ENCODE peak calls at places on chromosome 12, in nine cellular contexts. One of them, this sample, is unnamed.

GRCh38 chr12:132622437-132623071 is 4.0 kb downstream of the P2RX2 start:
- DNase-seq in ovary: peak
- DNase-seq in mesendoderm: peak
- DNase-seq in gastrocnemius medialis: no peak
- DNase-seq in RWPE1: peak
- DNase-seq in AG04450: peak
- DNase-seq in thoracic aorta: peak
- DNase-seq in dorsolateral prefrontal cortex: peak
- DNase-seq in esophagus squamous epithelium: no peak
- DNase-seq in this sample: peak

GRCh38 chr12:20445693-20446092 is 77.4 kb downstream of the PDE3A start:
- DNase-seq in ovary: no peak
- DNase-seq in mesendoderm: no peak
- DNase-seq in gastrocnemius medialis: peak
- DNase-seq in RWPE1: no peak
- DNase-seq in AG04450: no peak
- DNase-seq in thoracic aorta: no peak
- DNase-seq in dorsolateral prefrontal cortex: no peak
- DNase-seq in esophagus squamous epithelium: no peak
- DNase-seq in this sample: no peak

GRCh38 chr12:54017027-54017788 is 8.4 kb downstream of the HOXC8 start:
- DNase-seq in ovary: no peak
- DNase-seq in mesendoderm: no peak
- DNase-seq in gastrocnemius medialis: peak
- DNase-seq in RWPE1: peak
- DNase-seq in AG04450: no peak
- DNase-seq in thoracic aorta: no peak
- DNase-seq in dorsolateral prefrontal cortex: no peak
- DNase-seq in esophagus squamous epithelium: no peak
- DNase-seq in this sample: peak

GRCh38 chr12:32483499-32483898 is 84.1 kb downstream of the FGD4 start:
- DNase-seq in ovary: no peak
- DNase-seq in mesendoderm: no peak
- DNase-seq in gastrocnemius medialis: peak
- DNase-seq in RWPE1: no peak
- DNase-seq in AG04450: no peak
- DNase-seq in thoracic aorta: no peak
- DNase-seq in dorsolateral prefrontal cortex: no peak
- DNase-seq in esophagus squamous epithelium: no peak
- DNase-seq in this sample: no peak

GRCh38 chr12:116194935-116195431 is 82.5 kb downstream of the MED13L start:
- DNase-seq in ovary: no peak
- DNase-seq in mesendoderm: peak
- DNase-seq in gastrocnemius medialis: no peak
- DNase-seq in RWPE1: no peak
- DNase-seq in AG04450: no peak
- DNase-seq in thoracic aorta: no peak
- DNase-seq in dorsolateral prefrontal cortex: no peak
- DNase-seq in esophagus squamous epithelium: no peak
- DNase-seq in this sample: no peak

GRCh38 chr12:41184864-41185263 is 3.3 kb upstream of the PDZRN4 start:
- DNase-seq in ovary: peak
- DNase-seq in mesendoderm: no peak
- DNase-seq in gastrocnemius medialis: no peak
- DNase-seq in RWPE1: no peak
- DNase-seq in AG04450: no peak
- DNase-seq in thoracic aorta: no peak
- DNase-seq in dorsolateral prefrontal cortex: no peak
- DNase-seq in esophagus squamous epithelium: no peak
- DNase-seq in this sample: no peak

GRCh38 chr12:7060353-7060954 is at the start of gene C1S:
- DNase-seq in ovary: peak
- DNase-seq in mesendoderm: peak
- DNase-seq in gastrocnemius medialis: peak
- DNase-seq in RWPE1: peak
- DNase-seq in AG04450: peak
- DNase-seq in thoracic aorta: peak
- DNase-seq in dorsolateral prefrontal cortex: peak
- DNase-seq in esophagus squamous epithelium: no peak
- DNase-seq in this sample: peak

GRCh38 chr12:85641796-85642195 is 194.4 kb downstream of the RASSF9 start:
- DNase-seq in ovary: no peak
- DNase-seq in mesendoderm: no peak
- DNase-seq in gastrocnemius medialis: no peak
- DNase-seq in RWPE1: no peak
- DNase-seq in AG04450: no peak
- DNase-seq in thoracic aorta: no peak
- DNase-seq in dorsolateral prefrontal cortex: no peak
- DNase-seq in esophagus squamous epithelium: no peak
- DNase-seq in this sample: no peak

GRCh38 chr12:57738661-57739237 is at the start of gene AGAP2:
- DNase-seq in ovary: no peak
- DNase-seq in mesendoderm: peak
- DNase-seq in gastrocnemius medialis: no peak
- DNase-seq in RWPE1: no peak
- DNase-seq in AG04450: no peak
- DNase-seq in thoracic aorta: no peak
- DNase-seq in dorsolateral prefrontal cortex: peak
- DNase-seq in esophagus squamous epithelium: no peak
- DNase-seq in this sample: no peak

GRCh38 chr12:102120886-102121285 is 903 bp downstream of the PARPBP start:
- DNase-seq in ovary: no peak
- DNase-seq in mesendoderm: peak
- DNase-seq in gastrocnemius medialis: no peak
- DNase-seq in RWPE1: peak
- DNase-seq in AG04450: no peak
- DNase-seq in thoracic aorta: no peak
- DNase-seq in dorsolateral prefrontal cortex: no peak
- DNase-seq in esophagus squamous epithelium: no peak
- DNase-seq in this sample: no peak

GRCh38 chr12:17971850-17972249 is 118.1 kb downstream of the RERGL start:
- DNase-seq in ovary: no peak
- DNase-seq in mesendoderm: no peak
- DNase-seq in gastrocnemius medialis: no peak
- DNase-seq in RWPE1: no peak
- DNase-seq in AG04450: no peak
- DNase-seq in thoracic aorta: no peak
- DNase-seq in dorsolateral prefrontal cortex: no peak
- DNase-seq in esophagus squamous epithelium: no peak
- DNase-seq in this sample: no peak

GRCh38 chr12:51784688-51785087 is 63.8 kb downstream of the FIGNL2 start:
- DNase-seq in ovary: no peak
- DNase-seq in mesendoderm: no peak
- DNase-seq in gastrocnemius medialis: no peak
- DNase-seq in RWPE1: no peak
- DNase-seq in AG04450: no peak
- DNase-seq in thoracic aorta: no peak
- DNase-seq in dorsolateral prefrontal cortex: no peak
- DNase-seq in esophagus squamous epithelium: no peak
- DNase-seq in this sample: no peak

GRCh38 chr12:29376118-29376517 is 4.9 kb downstream of the ERGIC2 start:
- DNase-seq in ovary: no peak
- DNase-seq in mesendoderm: no peak
- DNase-seq in gastrocnemius medialis: no peak
- DNase-seq in RWPE1: no peak
- DNase-seq in AG04450: no peak
- DNase-seq in thoracic aorta: no peak
- DNase-seq in dorsolateral prefrontal cortex: no peak
- DNase-seq in esophagus squamous epithelium: no peak
- DNase-seq in this sample: no peak

GRCh38 chr12:106126441-106127288 is 12.1 kb downstream of the NUAK1 start:
- DNase-seq in ovary: peak
- DNase-seq in mesendoderm: no peak
- DNase-seq in gastrocnemius medialis: peak
- DNase-seq in RWPE1: no peak
- DNase-seq in AG04450: no peak
- DNase-seq in thoracic aorta: no peak
- DNase-seq in dorsolateral prefrontal cortex: no peak
- DNase-seq in esophagus squamous epithelium: no peak
- DNase-seq in this sample: no peak

GRCh38 chr12:126362490-126362889 is 1297.3 kb downstream of the AACS start:
- DNase-seq in ovary: no peak
- DNase-seq in mesendoderm: no peak
- DNase-seq in gastrocnemius medialis: no peak
- DNase-seq in RWPE1: no peak
- DNase-seq in AG04450: no peak
- DNase-seq in thoracic aorta: no peak
- DNase-seq in dorsolateral prefrontal cortex: no peak
- DNase-seq in esophagus squamous epithelium: no peak
- DNase-seq in this sample: no peak

DNA sequence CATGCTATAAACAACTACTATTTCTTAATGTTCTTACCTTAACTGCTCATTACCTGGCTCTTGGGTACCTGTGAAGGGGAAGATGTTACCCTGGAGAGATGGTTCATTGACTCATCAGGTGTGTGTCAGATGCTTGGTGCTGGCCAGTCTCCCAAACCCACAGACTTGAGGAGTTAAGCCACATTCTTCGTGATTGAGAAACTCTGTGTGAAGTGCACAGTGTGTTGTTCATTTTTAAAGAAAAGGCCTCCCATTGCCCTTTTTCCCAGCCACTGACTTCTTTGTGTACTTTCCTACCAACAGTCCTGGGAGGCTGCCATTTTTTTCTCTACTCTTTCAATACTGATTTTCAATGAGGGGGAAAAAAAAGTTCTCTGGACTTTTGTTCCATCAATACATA is 3.2 kb downstream of the MGST1 start:
- DNase-seq in ovary: no peak
- DNase-seq in mesendoderm: peak
- DNase-seq in gastrocnemius medialis: peak
- DNase-seq in RWPE1: peak
- DNase-seq in AG04450: peak
- DNase-seq in thoracic aorta: no peak
- DNase-seq in dorsolateral prefrontal cortex: no peak
- DNase-seq in esophagus squamous epithelium: no peak
- DNase-seq in this sample: no peak
- H3K27ac ChIP-seq in ovary: no peak
- H3K27ac ChIP-seq in mesendoderm: no peak
- H3K27ac ChIP-seq in gastrocnemius medialis: peak
- H3K27ac ChIP-seq in RWPE1: no peak
- H3K27ac ChIP-seq in AG04450: peak
- H3K27ac ChIP-seq in thoracic aorta: no peak
- H3K27ac ChIP-seq in dorsolateral prefrontal cortex: no peak
- H3K27ac ChIP-seq in esophagus squamous epithelium: peak
- H3K27ac ChIP-seq in this sample: no peak

DNA sequence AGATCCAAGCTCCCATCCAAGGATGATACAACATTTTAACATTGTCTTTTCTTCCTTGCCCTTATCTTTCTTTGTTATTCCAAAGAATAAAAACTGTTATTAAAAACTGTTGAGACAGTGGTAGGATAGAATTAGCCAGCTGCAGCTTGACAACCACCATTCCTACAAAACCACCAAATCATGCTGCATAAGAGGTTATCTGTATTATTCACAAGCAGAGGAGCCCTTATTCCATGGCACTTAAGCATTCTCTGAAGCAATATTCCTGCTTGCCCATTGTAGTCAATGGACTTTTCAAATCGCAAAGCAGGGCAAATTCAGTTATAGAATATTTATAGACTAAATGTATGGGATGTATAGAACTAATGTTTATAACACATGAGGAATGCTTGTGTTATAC is 3.4 kb downstream of the ABCD2 start:
- DNase-seq in ovary: no peak
- DNase-seq in mesendoderm: no peak
- DNase-seq in gastrocnemius medialis: no peak
- DNase-seq in RWPE1: no peak
- DNase-seq in AG04450: no peak
- DNase-seq in thoracic aorta: no peak
- DNase-seq in dorsolateral prefrontal cortex: no peak
- DNase-seq in esophagus squamous epithelium: no peak
- DNase-seq in this sample: no peak
- H3K27ac ChIP-seq in ovary: no peak
- H3K27ac ChIP-seq in mesendoderm: no peak
- H3K27ac ChIP-seq in gastrocnemius medialis: no peak
- H3K27ac ChIP-seq in RWPE1: no peak
- H3K27ac ChIP-seq in AG04450: no peak
- H3K27ac ChIP-seq in thoracic aorta: no peak
- H3K27ac ChIP-seq in dorsolateral prefrontal cortex: no peak
- H3K27ac ChIP-seq in esophagus squamous epithelium: no peak
- H3K27ac ChIP-seq in this sample: no peak

DNA sequence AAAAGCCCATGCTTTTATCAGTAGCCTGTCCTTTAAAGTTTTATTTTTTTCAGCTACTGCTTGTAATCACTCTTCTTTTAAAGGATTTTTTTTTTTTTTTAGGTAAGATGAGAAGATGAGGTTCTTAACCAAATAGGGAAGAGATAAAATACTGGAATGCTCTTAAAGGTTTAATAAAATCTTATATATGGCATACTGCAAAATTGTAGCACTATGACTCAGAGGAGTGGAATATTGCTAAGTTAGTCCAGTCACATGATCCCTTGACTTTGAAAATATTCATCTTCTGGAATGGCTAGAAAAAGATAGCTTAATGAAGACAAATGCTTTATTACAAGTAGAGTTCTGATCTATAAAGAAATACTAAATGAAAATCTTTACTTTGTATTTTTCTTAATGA is 116.6 kb downstream of the NAV3 start:
- DNase-seq in ovary: no peak
- DNase-seq in mesendoderm: no peak
- DNase-seq in gastrocnemius medialis: no peak
- DNase-seq in RWPE1: peak
- DNase-seq in AG04450: no peak
- DNase-seq in thoracic aorta: no peak
- DNase-seq in dorsolateral prefrontal cortex: no peak
- DNase-seq in esophagus squamous epithelium: no peak
- DNase-seq in this sample: no peak
- H3K27ac ChIP-seq in ovary: no peak
- H3K27ac ChIP-seq in mesendoderm: no peak
- H3K27ac ChIP-seq in gastrocnemius medialis: no peak
- H3K27ac ChIP-seq in RWPE1: no peak
- H3K27ac ChIP-seq in AG04450: no peak
- H3K27ac ChIP-seq in thoracic aorta: no peak
- H3K27ac ChIP-seq in dorsolateral prefrontal cortex: no peak
- H3K27ac ChIP-seq in esophagus squamous epithelium: no peak
- H3K27ac ChIP-seq in this sample: no peak

GRCh38 chr12:2097617-2098016 is 44.8 kb downstream of the CACNA1C start:
- DNase-seq in ovary: no peak
- DNase-seq in mesendoderm: no peak
- DNase-seq in gastrocnemius medialis: no peak
- DNase-seq in RWPE1: no peak
- DNase-seq in AG04450: no peak
- DNase-seq in thoracic aorta: no peak
- DNase-seq in dorsolateral prefrontal cortex: no peak
- DNase-seq in esophagus squamous epithelium: no peak
- DNase-seq in this sample: no peak

GRCh38 chr12:2095878-2096277 is 43.1 kb downstream of the CACNA1C start:
- DNase-seq in ovary: no peak
- DNase-seq in mesendoderm: no peak
- DNase-seq in gastrocnemius medialis: no peak
- DNase-seq in RWPE1: no peak
- DNase-seq in AG04450: no peak
- DNase-seq in thoracic aorta: no peak
- DNase-seq in dorsolateral prefrontal cortex: no peak
- DNase-seq in esophagus squamous epithelium: no peak
- DNase-seq in this sample: no peak

GRCh38 chr12:2094597-2094996 is 41.8 kb downstream of the CACNA1C start:
- DNase-seq in ovary: no peak
- DNase-seq in mesendoderm: no peak
- DNase-seq in gastrocnemius medialis: no peak
- DNase-seq in RWPE1: no peak
- DNase-seq in AG04450: no peak
- DNase-seq in thoracic aorta: no peak
- DNase-seq in dorsolateral prefrontal cortex: no peak
- DNase-seq in esophagus squamous epithelium: no peak
- DNase-seq in this sample: no peak

GRCh38 chr12:2092890-2093289 is 40.1 kb downstream of the CACNA1C start:
- DNase-seq in ovary: no peak
- DNase-seq in mesendoderm: peak
- DNase-seq in gastrocnemius medialis: no peak
- DNase-seq in RWPE1: no peak
- DNase-seq in AG04450: no peak
- DNase-seq in thoracic aorta: peak
- DNase-seq in dorsolateral prefrontal cortex: no peak
- DNase-seq in esophagus squamous epithelium: no peak
- DNase-seq in this sample: no peak

GRCh38 chr12:2092354-2092753 is 39.6 kb downstream of the CACNA1C start:
- DNase-seq in ovary: no peak
- DNase-seq in mesendoderm: no peak
- DNase-seq in gastrocnemius medialis: no peak
- DNase-seq in RWPE1: no peak
- DNase-seq in AG04450: no peak
- DNase-seq in thoracic aorta: no peak
- DNase-seq in dorsolateral prefrontal cortex: no peak
- DNase-seq in esophagus squamous epithelium: no peak
- DNase-seq in this sample: no peak
- H3K27ac ChIP-seq in ovary: no peak
- H3K27ac ChIP-seq in mesendoderm: no peak
- H3K27ac ChIP-seq in gastrocnemius medialis: no peak
- H3K27ac ChIP-seq in RWPE1: no peak
- H3K27ac ChIP-seq in AG04450: no peak
- H3K27ac ChIP-seq in thoracic aorta: peak
- H3K27ac ChIP-seq in dorsolateral prefrontal cortex: no peak
- H3K27ac ChIP-seq in esophagus squamous epithelium: no peak
- H3K27ac ChIP-seq in this sample: no peak